ENCODE peak calls at places on chromosomes 5 and 9, in six cellular contexts. Y is activated CD4-positive, alpha-beta T cell treated with anti-CD3 and anti-CD28 coated beads, Interleukin-2, amount 50 U/mL, for 48 hours; T is A549; F is HEK293T; A is AML-193; X is non-pigmented ciliary epithelial cell. U is an unnamed sample.

GRCh38 chr5:146068136-146068717 is 37.1 kb downstream of the PLAC8L1 start:
- DNase-seq in Y (no peak), T (no peak), X (no peak), F (no peak), A (no peak), U (no peak)

GRCh38 chr5:149999359-149999758 is 1.1 kb downstream of the TIGD6 start:
- DNase-seq in Y (no peak), A (no peak), T (no peak), X (no peak), F (no peak), U (no peak)

GRCh38 chr9:133238272-133238850 is 29.3 kb upstream of the OBP2B start:
- DNase-seq in A (no peak), T (peak), Y (peak), F (peak), X (no peak), U (no peak)

GRCh38 chr9:90458485-90458884 is 184.1 kb downstream of the DIRAS2 start:
- DNase-seq in F (no peak), Y (no peak), X (no peak), T (peak), A (no peak), U (no peak)

GRCh38 chr5:12911156-12911555 is 1006.9 kb upstream of the CTNND2 start:
- DNase-seq in T (no peak), Y (no peak), A (no peak), F (no peak), X (no peak), U (peak)

GRCh38 chr5:72517961-72518690 is 10.9 kb upstream of the ZNF366 start:
- DNase-seq in Y (no peak), A (no peak), T (no peak), F (no peak), X (no peak), U (no peak)

GRCh38 chr5:434443-435146 is 8.4 kb upstream of the EXOC3 start:
- DNase-seq in X (no peak), T (no peak), Y (no peak), A (no peak), F (no peak), U (no peak)

GRCh38 chr5:23343121-23343520 is 164.3 kb upstream of the PRDM9 start:
- DNase-seq in F (no peak), T (no peak), A (no peak), Y (no peak), X (no peak), U (no peak)

GRCh38 chr9:18947772-18948391 is 85.1 kb downstream of the SAXO1 start:
- DNase-seq in F (peak), X (no peak), A (peak), T (no peak), Y (no peak), U (no peak)

GRCh38 chr5:136424835-136425694 is 59.7 kb upstream of the TRPC7 start:
- DNase-seq in T (peak), X (peak), Y (peak), A (peak), F (peak), U (no peak)

GRCh38 chr5:132485641-132486317 is 4.8 kb downstream of the IRF1 start:
- DNase-seq in A (peak), X (no peak), Y (peak), F (no peak), T (no peak), U (no peak)

GRCh38 chr9:75087824-75088645 is at the start of the genes NMRK1 and OSTF1:
- DNase-seq in T (peak), Y (peak), F (peak), A (peak), X (peak), U (peak)

GRCh38 chr9:15915711-15916110 is 362.9 kb downstream of the CCDC171 start:
- DNase-seq in A (no peak), T (no peak), X (no peak), Y (no peak), F (no peak), U (no peak)

GRCh38 chr5:77518304-77518703 is 26.2 kb upstream of the WDR41 start:
- DNase-seq in Y (no peak), A (no peak), X (no peak), T (peak), F (peak), U (no peak)

GRCh38 chr9:95627802-95628201 is 111.0 kb upstream of the PTCH1 start:
- DNase-seq in F (no peak), X (no peak), T (no peak), A (no peak), Y (no peak), U (no peak)

GRCh38 chr5:181133610-181134231 is 2.8 kb upstream of the OR2V1 start:
- DNase-seq in Y (no peak), T (peak), F (no peak), X (peak), A (no peak), U (peak)

GRCh38 chr5:15719784-15720183 is 219.8 kb downstream of the FBXL7 start:
- DNase-seq in A (no peak), X (no peak), T (no peak), Y (no peak), F (no peak), U (no peak)

GRCh38 chr5:134006119-134006514 is 1.3 kb upstream of the VDAC1 start:
- DNase-seq in X (no peak), A (no peak), Y (no peak), T (no peak), F (no peak), U (no peak)

GRCh38 chr5:573976-574375 is 38.2 kb upstream of the CEP72 start:
- DNase-seq in A (no peak), X (no peak), Y (no peak), T (no peak), F (no peak), U (no peak)

GRCh38 chr5:1793301-1793740 is 6.3 kb downstream of the MRPL36 start:
- DNase-seq in X (no peak), Y (peak), F (no peak), A (no peak), T (no peak), U (no peak)

GRCh38 chr5:30838936-30839511 is 354.5 kb upstream of the CDH6 start:
- DNase-seq in T (no peak), Y (no peak), A (no peak), F (no peak), X (no peak), U (no peak)

GRCh38 chr5:95961617-95962474 is at the start of gene ELL2:
- DNase-seq in T (peak), A (peak), X (peak), Y (peak), F (peak), U (peak)

GRCh38 chr9:101626295-101626694 is 31.5 kb upstream of the PPP3R2 start:
- DNase-seq in X (no peak), F (no peak), A (peak), Y (peak), T (no peak), U (no peak)